ENCODE peak calls at places on chromosomes 3 and 15, in five cellular contexts. D is germinal center, S is NCI-H345, A is ovary, J is glutamatergic neuron. T is an unnamed sample.

GRCh38 chr3:9028134-9028533 is 64.9 kb upstream of the RAD18 start:
- DNase-seq in J (no peak), D (no peak), S (peak; percentile 61), A (peak; percentile 93), T (no peak)

GRCh38 chr3:192042116-192042515 is 581.2 kb downstream of the PYDC2 start:
- DNase-seq in A (no peak), S (no peak), J (no peak), D (peak; percentile 60), T (no peak)

GRCh38 chr15:84967380-84967779 is 14.3 kb upstream of the PDE8A start:
- DNase-seq in J (no peak), D (no peak), S (no peak), A (no peak), T (no peak)

GRCh38 chr15:88623061-88623460 is 1.9 kb downstream of the AEN start:
- DNase-seq in D (no peak), S (no peak), J (no peak), A (no peak), T (no peak)

GRCh38 chr3:31218082-31218481 is 314.6 kb upstream of the STT3B start:
- DNase-seq in J (no peak), S (no peak), D (no peak), A (no peak), T (no peak)

GRCh38 chr3:127706312-127706711 is 33.6 kb downstream of the ABTB1 start:
- DNase-seq in D (no peak), A (no peak), S (no peak), J (peak; percentile 16), T (no peak)

GRCh38 chr3:11095932-11096265 is 58.4 kb upstream of the HRH1 start:
- DNase-seq in J (no peak), A (no peak), D (no peak), S (peak; percentile 11), T (no peak)

GRCh38 chr3:151085227-151085888 is at the start of gene MED12L:
- DNase-seq in D (peak; percentile 90), J (peak; percentile 88), A (peak; percentile 59), S (peak; percentile 75), T (peak; percentile 39)

GRCh38 chr3:5304789-5305680 is 117.5 kb downstream of the EDEM1 start:
- DNase-seq in D (peak; percentile 17), J (peak; percentile 46), A (no peak), S (peak; percentile 50), T (peak; percentile 27)

GRCh38 chr3:59245300-59245878 is 195.6 kb upstream of the CFAP20DC start:
- DNase-seq in A (no peak), S (no peak), J (no peak), D (no peak), T (no peak)

GRCh38 chr3:87509401-87509800 is 233.0 kb upstream of the POU1F1 start:
- DNase-seq in J (no peak), D (no peak), A (no peak), S (no peak), T (no peak)